ENCODE peak calls at places on chromosome 15, in five cellular contexts. One of them, this sample, is unnamed.

GRCh38 chr15:57156210-57156887 is 220.0 kb upstream of the CGNL1 start:
- DNase-seq in endothelial cell: no peak
- DNase-seq in dorsolateral prefrontal cortex: no peak
- DNase-seq in neural crest cell: no peak
- DNase-seq in astrocyte of the cerebellum: no peak
- DNase-seq in this sample: no peak

GRCh38 chr15:58856090-58856489 is 77.4 kb downstream of the SLTM start:
- DNase-seq in endothelial cell: no peak
- DNase-seq in dorsolateral prefrontal cortex: no peak
- DNase-seq in neural crest cell: no peak
- DNase-seq in astrocyte of the cerebellum: peak; percentile 51
- DNase-seq in this sample: no peak

GRCh38 chr15:36797128-36797527 is 217.7 kb downstream of the CDIN1 start:
- DNase-seq in endothelial cell: no peak
- DNase-seq in dorsolateral prefrontal cortex: no peak
- DNase-seq in neural crest cell: no peak
- DNase-seq in astrocyte of the cerebellum: no peak
- DNase-seq in this sample: no peak

GRCh38 chr15:42024303-42024702 is 3.5 kb upstream of the PLA2G4E start:
- DNase-seq in endothelial cell: no peak
- DNase-seq in dorsolateral prefrontal cortex: no peak
- DNase-seq in neural crest cell: no peak
- DNase-seq in astrocyte of the cerebellum: no peak
- DNase-seq in this sample: no peak

GRCh38 chr15:49036650-49037545 is 9.3 kb downstream of the SECISBP2L start:
- DNase-seq in endothelial cell: no peak
- DNase-seq in dorsolateral prefrontal cortex: no peak
- DNase-seq in neural crest cell: no peak
- DNase-seq in astrocyte of the cerebellum: peak; percentile 6
- DNase-seq in this sample: peak; percentile 49

GRCh38 chr15:33907326-33907725 is 61.0 kb upstream of the CHRM5 start:
- DNase-seq in endothelial cell: no peak
- DNase-seq in dorsolateral prefrontal cortex: no peak
- DNase-seq in neural crest cell: no peak
- DNase-seq in astrocyte of the cerebellum: no peak
- DNase-seq in this sample: no peak

GRCh38 chr15:67521770-67522568 is 1.0 kb downstream of the C15orf61 start:
- DNase-seq in endothelial cell: no peak
- DNase-seq in dorsolateral prefrontal cortex: no peak
- DNase-seq in neural crest cell: no peak
- DNase-seq in astrocyte of the cerebellum: no peak
- DNase-seq in this sample: peak; percentile 39

GRCh38 chr15:63504979-63505841 is 817 bp downstream of the USP3 start:
- DNase-seq in endothelial cell: peak; percentile 50
- DNase-seq in dorsolateral prefrontal cortex: peak; percentile 27
- DNase-seq in neural crest cell: peak; percentile 43
- DNase-seq in astrocyte of the cerebellum: no peak
- DNase-seq in this sample: peak; percentile 61

GRCh38 chr15:75727851-75728715 is 15.4 kb upstream of the CSPG4 start:
- DNase-seq in endothelial cell: peak; percentile 68
- DNase-seq in dorsolateral prefrontal cortex: peak; percentile 48
- DNase-seq in neural crest cell: peak; percentile 43
- DNase-seq in astrocyte of the cerebellum: no peak
- DNase-seq in this sample: peak; percentile 67

DNA sequence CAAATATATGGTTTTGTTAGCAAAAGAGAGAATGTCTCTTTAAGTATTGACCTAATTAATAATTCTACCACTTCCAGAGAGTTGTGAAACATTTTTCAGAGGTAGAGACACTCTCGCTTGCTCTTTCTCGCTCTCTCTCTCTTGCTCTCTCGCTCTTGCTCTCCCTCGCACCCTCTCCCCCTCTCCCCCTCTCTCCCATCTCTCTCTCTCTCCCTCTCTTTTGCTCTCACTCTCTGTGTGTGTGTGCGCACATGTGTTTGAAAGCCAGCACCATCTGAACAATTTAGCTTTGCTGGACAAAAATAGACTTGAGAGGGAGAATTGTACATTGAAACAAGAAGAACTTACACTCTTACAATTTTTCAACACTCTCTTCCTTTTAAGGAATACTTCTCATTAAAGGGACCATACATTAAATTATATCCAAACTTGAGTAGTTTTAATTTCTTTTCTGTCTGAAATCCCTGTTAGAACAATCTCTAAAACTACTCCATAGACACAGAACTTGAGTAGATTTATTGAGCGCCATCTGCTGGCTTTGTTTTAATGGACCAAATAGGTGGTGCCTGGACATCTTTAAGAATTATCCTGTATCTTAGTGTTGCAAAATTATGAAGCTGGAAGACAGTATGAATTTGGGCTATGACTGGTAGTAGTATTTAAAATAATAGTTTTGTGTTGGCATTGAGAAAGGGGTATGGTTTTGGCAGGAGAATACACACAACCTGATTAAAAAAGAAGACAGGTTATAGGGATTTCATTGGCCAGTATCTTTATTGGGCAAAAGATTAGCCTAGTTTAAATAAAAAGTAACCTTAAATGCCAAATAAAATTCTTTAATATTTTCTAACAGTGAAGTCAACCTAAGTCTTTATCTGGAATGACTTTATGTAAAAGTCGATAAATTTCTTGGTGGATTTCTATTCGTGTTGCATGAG is 124.6 kb downstream of the AKAP13 start:
- DNase-seq in endothelial cell: peak; percentile 50
- DNase-seq in dorsolateral prefrontal cortex: no peak
- DNase-seq in neural crest cell: peak; percentile 34
- DNase-seq in astrocyte of the cerebellum: peak; percentile 70
- DNase-seq in this sample: peak; percentile 74
- TF ChIP-seq CTCF in endothelial cell: peak; percentile 48
- TF ChIP-seq CTCF in dorsolateral prefrontal cortex: peak; percentile 79
- TF ChIP-seq CTCF in neural crest cell: peak; percentile 73
- TF ChIP-seq CTCF in astrocyte of the cerebellum: peak; percentile 61
- TF ChIP-seq CTCF in this sample: peak; percentile 58

GRCh38 chr15:97124790-97125189 is 794.3 kb downstream of the NR2F2 start:
- DNase-seq in endothelial cell: no peak
- DNase-seq in dorsolateral prefrontal cortex: no peak
- DNase-seq in neural crest cell: no peak
- DNase-seq in astrocyte of the cerebellum: no peak
- DNase-seq in this sample: no peak
- TF ChIP-seq CTCF in endothelial cell: no peak
- TF ChIP-seq CTCF in dorsolateral prefrontal cortex: no peak
- TF ChIP-seq CTCF in neural crest cell: no peak
- TF ChIP-seq CTCF in astrocyte of the cerebellum: no peak
- TF ChIP-seq CTCF in this sample: no peak

GRCh38 chr15:62068071-62068786 is 1.5 kb downstream of the C2CD4A start:
- DNase-seq in endothelial cell: peak; percentile 55
- DNase-seq in dorsolateral prefrontal cortex: no peak
- DNase-seq in neural crest cell: peak; percentile 41
- DNase-seq in astrocyte of the cerebellum: no peak
- DNase-seq in this sample: peak; percentile 16

GRCh38 chr15:62067448-62068044 is 769 bp downstream of the C2CD4A start:
- DNase-seq in endothelial cell: peak; percentile 21
- DNase-seq in dorsolateral prefrontal cortex: no peak
- DNase-seq in neural crest cell: no peak
- DNase-seq in astrocyte of the cerebellum: no peak
- DNase-seq in this sample: peak; percentile 30

GRCh38 chr15:62068787-62069170 is 2.0 kb downstream of the C2CD4A start:
- DNase-seq in endothelial cell: no peak
- DNase-seq in dorsolateral prefrontal cortex: no peak
- DNase-seq in neural crest cell: no peak
- DNase-seq in astrocyte of the cerebellum: no peak
- DNase-seq in this sample: peak; percentile 62

GRCh38 chr15:62069551-62069950 is 2.8 kb downstream of the C2CD4A start:
- DNase-seq in endothelial cell: no peak
- DNase-seq in dorsolateral prefrontal cortex: no peak
- DNase-seq in neural crest cell: no peak
- DNase-seq in astrocyte of the cerebellum: no peak
- DNase-seq in this sample: no peak

GRCh38 chr15:62066663-62067447 is at the start of gene C2CD4A:
- DNase-seq in endothelial cell: peak; percentile 76
- DNase-seq in dorsolateral prefrontal cortex: peak; percentile 40
- DNase-seq in neural crest cell: peak; percentile 23
- DNase-seq in astrocyte of the cerebellum: no peak
- DNase-seq in this sample: peak; percentile 86
- TF ChIP-seq CTCF in endothelial cell: no peak
- TF ChIP-seq CTCF in dorsolateral prefrontal cortex: no peak
- TF ChIP-seq CTCF in neural crest cell: no peak
- TF ChIP-seq CTCF in astrocyte of the cerebellum: peak; percentile 31
- TF ChIP-seq CTCF in this sample: peak; percentile 46

GRCh38 chr15:68829068-68829467 is 8.4 kb upstream of the ANP32A start:
- DNase-seq in endothelial cell: peak; percentile 11
- DNase-seq in dorsolateral prefrontal cortex: no peak
- DNase-seq in neural crest cell: no peak
- DNase-seq in astrocyte of the cerebellum: no peak
- DNase-seq in this sample: peak; percentile 46
- TF ChIP-seq CTCF in endothelial cell: no peak
- TF ChIP-seq CTCF in dorsolateral prefrontal cortex: peak; percentile 80
- TF ChIP-seq CTCF in neural crest cell: peak; percentile 40
- TF ChIP-seq CTCF in astrocyte of the cerebellum: peak; percentile 47
- TF ChIP-seq CTCF in this sample: peak; percentile 59

DNA sequence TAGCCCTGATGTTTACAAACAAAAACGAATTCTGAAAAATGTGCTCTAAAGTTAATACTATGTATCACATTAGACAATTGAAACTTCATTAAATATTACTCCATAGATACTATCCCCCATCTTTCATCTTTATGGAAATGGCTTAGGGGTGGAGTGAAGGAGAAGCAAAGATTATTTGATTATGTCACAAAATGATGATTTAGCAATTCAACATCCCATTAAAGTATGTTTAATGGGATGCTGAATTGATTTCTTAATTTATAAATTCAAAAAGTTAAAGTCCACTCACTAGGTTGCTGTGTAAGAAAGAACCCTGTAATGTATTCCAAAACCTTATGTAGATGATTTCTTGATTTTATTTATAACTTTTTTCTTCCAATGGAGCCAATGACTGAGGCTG is 201.1 kb downstream of the WDR72 start:
- DNase-seq in endothelial cell: no peak
- DNase-seq in dorsolateral prefrontal cortex: no peak
- DNase-seq in neural crest cell: no peak
- DNase-seq in astrocyte of the cerebellum: no peak
- DNase-seq in this sample: no peak
- TF ChIP-seq CTCF in endothelial cell: no peak
- TF ChIP-seq CTCF in dorsolateral prefrontal cortex: no peak
- TF ChIP-seq CTCF in neural crest cell: no peak
- TF ChIP-seq CTCF in astrocyte of the cerebellum: no peak
- TF ChIP-seq CTCF in this sample: no peak

GRCh38 chr15:29018406-29018805 is 132.6 kb downstream of the APBA2 start:
- DNase-seq in endothelial cell: no peak
- DNase-seq in dorsolateral prefrontal cortex: no peak
- DNase-seq in neural crest cell: no peak
- DNase-seq in astrocyte of the cerebellum: no peak
- DNase-seq in this sample: peak; percentile 10
- TF ChIP-seq CTCF in endothelial cell: peak; percentile 12
- TF ChIP-seq CTCF in dorsolateral prefrontal cortex: no peak
- TF ChIP-seq CTCF in neural crest cell: peak; percentile 19
- TF ChIP-seq CTCF in astrocyte of the cerebellum: no peak
- TF ChIP-seq CTCF in this sample: peak; percentile 16

This sample was measured in epithelial cell of esophagus.